ENCODE peak calls at places on chromosome 11, in four cellular contexts. Q is IMR-90, O is GM12878, T is K562. F is an unnamed sample.

GRCh38 chr11:14184548-14184947 is 174.4 kb downstream of the RRAS2 start:
- DNase-seq in Q (no peak), T (no peak), O (no peak), F (no peak)

GRCh38 chr11:3838504-3838903 is 2.3 kb downstream of the RHOG start:
- DNase-seq in O (no peak), Q (no peak), T (no peak), F (no peak)

GRCh38 chr11:14669958-14670357 is 26.4 kb downstream of the PDE3B start:
- DNase-seq in Q (no peak), T (no peak), O (no peak), F (no peak)

GRCh38 chr11:114724916-114725524 is 46.7 kb downstream of the NXPE2 start:
- DNase-seq in Q (no peak), T (no peak), O (no peak), F (no peak)

GRCh38 chr11:623999-624704 is 603 bp downstream of the CDHR5 start:
- DNase-seq in T (no peak), Q (no peak), O (no peak), F (no peak)

GRCh38 chr11:87097582-87097981 is 59.8 kb downstream of the TMEM135 start:
- DNase-seq in O (no peak), T (peak), Q (peak), F (peak)

GRCh38 chr11:111557425-111558111 is 17.0 kb downstream of the LAYN start:
- DNase-seq in O (no peak), Q (peak), T (no peak), F (no peak)

GRCh38 chr11:121482231-121483129 is 29.7 kb upstream of the SORL1-AS1 start:
- DNase-seq in O (peak), T (no peak), Q (no peak), F (no peak)

GRCh38 chr11:66728760-66729385 is at the start of gene SPTBN2:
- DNase-seq in T (peak), Q (no peak), O (no peak), F (no peak)

GRCh38 chr11:65743928-65744698 is 23.5 kb upstream of the RNASEH2C start:
- DNase-seq in T (peak), O (no peak), Q (no peak), F (peak)

GRCh38 chr11:77411238-77411637 is 62.7 kb downstream of the PAK1 start:
- DNase-seq in O (no peak), T (no peak), Q (peak), F (no peak)

GRCh38 chr11:75668508-75669297 is at the start of gene MAP6:
- DNase-seq in Q (no peak), T (peak), O (no peak), F (no peak)

GRCh38 chr11:72069200-72069599 is 11.1 kb downstream of the NUMA1 start:
- DNase-seq in Q (no peak), O (no peak), T (no peak), F (no peak)

GRCh38 chr11:59800390-59801037 is 10.1 kb downstream of the MRPL16 start:
- DNase-seq in Q (no peak), O (no peak), T (no peak), F (no peak)

GRCh38 chr11:88398372-88399140 is 61.0 kb upstream of the CTSC start:
- DNase-seq in Q (peak), T (peak), O (no peak), F (no peak)

GRCh38 chr11:12666905-12667304 is 7.3 kb upstream of the TEAD1 start:
- DNase-seq in Q (no peak), O (no peak), T (no peak), F (no peak)

GRCh38 chr11:2770556-2771301 is 70.9 kb upstream of the KCNQ1OT1 start:
- DNase-seq in T (no peak), Q (no peak), O (no peak), F (peak)

GRCh38 chr11:73265278-73265810 is 6.8 kb upstream of the P2RY6 start:
- DNase-seq in O (no peak), Q (no peak), T (no peak), F (no peak)

GRCh38 chr11:12139144-12139881 is 28.9 kb downstream of the MICAL2 start:
- DNase-seq in T (no peak), Q (peak), O (no peak), F (no peak)

GRCh38 chr11:125429174-125429707 is 66.8 kb downstream of the FEZ1 start:
- DNase-seq in O (no peak), Q (peak), T (peak), F (peak)

GRCh38 chr11:72953631-72954030 is 139.4 kb downstream of the ATG16L2 start:
- DNase-seq in Q (no peak), O (no peak), T (no peak), F (no peak)

GRCh38 chr11:74462009-74462408 is 5.3 kb downstream of the KCNE3 start:
- DNase-seq in T (peak), O (no peak), Q (no peak), F (no peak)

GRCh38 chr11:45041556-45041955 is 90.9 kb upstream of the TP53I11 start:
- DNase-seq in Q (no peak), O (no peak), T (no peak), F (no peak)

GRCh38 chr11:126547161-126547560 is 191.7 kb downstream of the ST3GAL4 start:
- DNase-seq in T (no peak), O (no peak), Q (peak), F (no peak)

GRCh38 chr11:8720868-8721739 is 38.5 kb downstream of the RPL27A start:
- DNase-seq in T (no peak), O (no peak), Q (no peak), F (no peak)

GRCh38 chr11:62108971-62109391 is 14.8 kb upstream of the INCENP start:
- DNase-seq in Q (peak), T (peak), O (no peak), F (no peak)

GRCh38 chr11:109071712-109072524 is 350.1 kb upstream of the C11orf87 start:
- DNase-seq in T (no peak), O (no peak), Q (peak), F (no peak)

GRCh38 chr11:44658451-44658850 is 68.3 kb upstream of the TSPAN18 start:
- DNase-seq in T (peak), O (no peak), Q (peak), F (no peak)

GRCh38 chr11:92782806-92783205 is 186.6 kb upstream of the MTNR1B start:
- DNase-seq in Q (no peak), T (no peak), O (no peak), F (no peak)

DNA sequence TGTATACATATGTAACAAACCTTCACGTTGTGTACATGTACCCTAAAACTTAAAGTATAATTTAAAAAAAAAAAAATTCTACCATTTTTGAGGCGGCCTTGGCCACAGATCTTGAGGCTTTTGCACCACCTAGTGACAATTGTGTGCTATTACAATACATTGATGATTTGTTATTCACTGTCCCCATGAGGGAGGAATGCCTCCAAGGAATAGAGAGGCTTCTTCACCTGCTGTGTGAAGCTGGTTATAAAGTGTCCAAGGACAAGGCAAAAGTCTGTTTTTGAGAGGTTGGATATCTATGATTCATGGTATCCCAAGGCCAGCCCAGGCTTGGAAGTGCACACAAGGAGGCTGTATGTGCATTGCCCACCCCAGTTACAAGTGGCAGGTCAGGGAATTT is 30.7 kb downstream of the SLC22A25 start:
- DNase-seq in T (peak), Q (no peak), O (no peak), F (no peak)
- TF ChIP-seq CHD1 in T (no peak), Q (no peak), O (no peak), F (no peak)

DNA sequence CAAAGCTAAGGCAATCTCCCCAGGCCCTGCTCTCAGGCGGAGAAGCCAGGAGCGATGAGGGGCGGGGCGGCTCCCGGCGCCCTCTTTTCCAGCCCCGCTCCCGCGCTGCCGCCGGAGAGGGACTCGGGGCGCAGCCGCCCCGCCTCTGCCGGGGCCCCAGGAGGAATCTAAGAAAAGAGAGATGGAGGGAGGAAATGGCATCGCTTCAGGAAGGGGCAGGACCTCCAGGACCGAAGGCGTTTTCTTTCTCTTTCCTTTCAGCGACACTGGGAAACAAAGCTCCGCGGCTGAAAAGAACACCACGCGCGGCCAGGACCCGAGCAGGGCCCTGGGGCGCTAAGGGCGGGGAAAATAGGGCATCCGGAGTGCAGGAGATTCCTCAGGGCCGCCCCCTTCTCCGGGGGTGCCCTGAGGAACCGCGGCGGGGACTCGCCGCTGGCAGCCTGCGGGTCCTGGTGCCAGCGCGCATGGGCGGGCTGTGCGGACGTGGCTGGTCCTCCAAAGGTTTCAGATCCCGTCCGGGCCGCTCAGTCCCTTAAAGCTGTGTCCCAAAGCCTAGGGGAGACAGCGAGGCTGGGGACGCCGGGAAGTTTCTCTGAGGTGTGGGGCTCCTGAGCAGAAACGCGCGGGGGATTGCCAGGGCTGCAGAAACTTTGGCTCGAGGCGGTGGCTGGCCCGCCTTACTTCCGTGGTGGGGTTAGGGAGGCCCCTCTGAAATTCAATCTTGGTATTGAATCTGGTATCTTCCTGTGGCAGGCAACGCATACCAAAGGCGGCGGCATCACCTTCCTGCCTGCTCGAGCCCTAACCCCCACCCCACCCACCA is 2.8 kb upstream of the BSX start:
- DNase-seq in Q (no peak), T (no peak), O (no peak), F (no peak)
- TF ChIP-seq CHD1 in Q (no peak), T (no peak), O (no peak), F (no peak)

GRCh38 chr11:70670684-70671034 is 272.3 kb downstream of the CTTN start:
- DNase-seq in Q (no peak), O (no peak), T (no peak), F (no peak)

GRCh38 chr11:70671083-70671482 is 272.8 kb downstream of the CTTN start:
- DNase-seq in T (peak), O (no peak), Q (no peak), F (no peak)

GRCh38 chr11:70674605-70675004 is 276.3 kb downstream of the CTTN start:
- DNase-seq in T (no peak), Q (no peak), O (no peak), F (no peak)

GRCh38 chr11:70671611-70672010 is 273.3 kb downstream of the CTTN start:
- DNase-seq in O (no peak), Q (no peak), T (no peak), F (no peak)

GRCh38 chr11:70672991-70673670 is 274.8 kb downstream of the CTTN start:
- DNase-seq in T (no peak), Q (no peak), O (no peak), F (no peak)
- TF ChIP-seq CHD1 in T (no peak), Q (no peak), O (no peak), F (no peak)

GRCh38 chr11:10918698-10919097 is 60.8 kb upstream of the ZBED5 start:
- DNase-seq in T (no peak), O (no peak), Q (no peak), F (no peak)
- TF ChIP-seq CHD1 in T (no peak), O (no peak), Q (no peak), F (no peak)

DNA sequence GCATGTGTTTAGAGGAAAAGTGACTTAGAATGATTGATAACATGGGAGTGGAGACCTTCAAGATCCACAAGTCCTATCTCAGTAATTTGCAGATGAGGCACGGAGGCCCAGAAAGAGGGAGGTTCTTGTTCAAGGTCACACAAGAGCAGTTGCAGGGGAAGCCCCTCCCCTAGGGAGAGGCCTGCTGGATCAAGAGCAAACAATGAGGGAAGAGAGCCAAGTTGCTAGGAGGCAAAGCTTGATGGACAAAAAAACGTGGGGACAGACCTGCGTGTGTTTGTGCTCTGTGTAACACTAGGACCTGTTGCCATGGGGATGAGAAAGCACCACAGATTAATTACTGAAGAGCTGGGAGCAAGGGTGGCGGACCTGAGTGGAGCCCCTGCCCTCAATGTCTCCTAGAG is 6.4 kb upstream of the MFRP start:
- DNase-seq in Q (no peak), O (no peak), T (peak), F (no peak)
- TF ChIP-seq CHD1 in Q (no peak), O (no peak), T (no peak), F (no peak)

GRCh38 chr11:105867742-105868141 is 154.3 kb downstream of the MSANTD4 start:
- DNase-seq in Q (peak), O (no peak), T (no peak), F (no peak)

DNA sequence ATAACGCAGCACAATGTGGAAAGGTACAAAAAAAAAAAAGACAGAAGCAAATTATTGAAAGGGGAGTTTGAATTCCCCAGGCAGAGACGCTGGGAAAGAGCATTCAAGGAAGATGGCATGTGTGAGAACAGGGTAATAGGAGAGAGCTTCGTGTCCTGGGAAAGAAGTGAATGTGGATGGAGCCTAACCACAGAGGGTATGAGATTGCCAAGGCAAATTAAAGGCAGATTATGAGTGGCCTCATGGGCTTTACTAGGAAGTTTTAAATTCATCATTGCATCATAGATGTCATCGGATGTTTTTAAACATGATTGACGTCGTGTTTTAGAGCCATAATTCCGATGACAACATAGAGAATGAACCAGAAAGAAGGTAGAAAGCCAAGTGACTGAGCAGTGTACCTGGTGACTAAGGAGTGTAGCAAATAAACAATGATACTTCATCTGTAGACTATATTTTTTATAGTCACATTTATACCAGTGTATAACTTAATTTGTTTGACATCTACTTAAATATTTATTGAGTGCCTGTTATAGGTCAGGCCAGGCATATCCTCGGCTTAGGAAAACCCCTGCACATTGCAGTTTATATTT is 151.4 kb downstream of the MSANTD4 start:
- DNase-seq in Q (no peak), T (no peak), O (no peak), F (no peak)
- TF ChIP-seq CHD1 in Q (no peak), T (no peak), O (no peak), F (no peak)

DNA sequence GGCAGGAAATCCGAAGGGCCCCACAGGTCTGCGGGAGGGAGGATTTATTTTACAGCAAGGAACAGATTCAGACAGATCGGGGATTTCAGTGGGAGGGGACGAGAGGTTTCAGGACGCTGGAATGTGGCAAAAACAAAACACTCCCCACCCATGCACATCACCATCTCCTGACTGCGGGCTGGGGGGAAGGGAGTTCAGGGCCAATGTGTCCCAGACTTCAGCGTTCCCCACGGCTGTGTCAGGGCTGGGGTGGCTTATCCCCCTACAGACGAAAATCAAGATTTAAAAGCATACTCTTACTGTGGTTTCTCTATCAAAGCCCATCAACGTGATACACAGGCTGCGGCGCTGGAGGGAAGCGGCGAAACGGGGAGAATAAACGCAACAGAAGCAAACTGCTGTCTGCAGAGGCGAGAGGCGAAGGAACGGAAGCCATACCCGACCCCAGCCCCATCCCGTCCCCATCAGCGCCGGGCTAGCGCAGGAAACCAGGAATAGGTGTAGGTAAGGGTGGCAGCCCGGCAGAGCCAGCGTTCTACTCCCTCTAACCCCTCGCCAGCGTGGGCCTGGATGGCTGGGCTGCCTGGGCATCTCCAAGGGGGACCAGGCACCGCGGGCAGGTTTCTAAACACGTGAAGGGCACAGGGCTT is 2.7 kb downstream of the TENM4 start:
- DNase-seq in O (no peak), Q (peak), T (no peak), F (no peak)
- TF ChIP-seq CHD1 in O (no peak), Q (no peak), T (no peak), F (no peak)

DNA sequence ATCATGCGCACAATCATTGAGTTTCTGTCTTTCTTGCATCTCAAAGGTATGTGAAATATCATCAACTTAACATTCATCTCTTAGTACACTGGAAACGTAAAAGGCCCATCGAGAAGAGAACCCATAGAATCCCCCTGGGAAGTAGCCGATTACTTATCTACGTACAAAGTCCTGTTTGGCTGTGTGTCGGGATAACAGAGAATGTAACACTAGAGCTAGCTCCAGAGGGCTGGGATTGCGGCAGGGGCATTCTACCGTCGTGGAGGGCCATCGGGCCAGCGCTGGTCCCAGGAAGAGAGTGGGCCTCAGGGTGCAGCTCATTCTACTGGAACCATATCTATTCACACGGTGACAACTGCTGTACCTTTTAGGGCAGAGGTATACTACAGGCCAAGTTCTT is 4.5 kb downstream of the GAL start:
- DNase-seq in Q (no peak), T (no peak), O (no peak), F (no peak)
- TF ChIP-seq CHD1 in Q (no peak), T (no peak), O (no peak), F (no peak)

DNA sequence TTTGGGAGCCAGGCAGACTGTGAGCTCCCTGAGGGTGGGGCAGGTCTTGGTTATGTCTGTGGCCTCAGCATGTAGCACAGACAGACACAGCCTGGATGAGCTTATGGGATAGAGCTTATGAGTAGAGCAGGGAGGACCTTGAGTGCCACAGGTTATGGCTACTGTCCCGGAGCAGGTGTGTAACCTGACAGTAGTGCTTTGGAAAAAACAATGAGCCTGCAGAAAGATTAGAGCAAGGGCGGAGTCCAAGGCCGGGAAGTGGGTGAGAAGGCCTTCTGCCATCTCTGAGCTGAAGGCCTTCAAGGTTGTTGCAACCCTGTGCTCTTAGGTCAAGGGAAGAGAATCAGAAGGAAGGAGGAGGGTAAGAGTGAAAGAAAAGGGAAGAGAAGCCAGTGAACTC is 4.0 kb upstream of the TAGLN start:
- DNase-seq in O (no peak), T (no peak), Q (no peak), F (no peak)
- TF ChIP-seq CHD1 in O (no peak), T (no peak), Q (no peak), F (no peak)

F was measured in H1.